ENCODE peak calls at places on chromosomes 1 and 21, in four cellular contexts. K is HEK293T, X is C1 segment of cervical spinal cord, J is GM12891. E is an unnamed sample.

GRCh38 chr1:236156512-236157208 is 14.3 kb downstream of the GPR137B start:
- DNase-seq in K (no peak), X (no peak), J (peak), E (no peak)

GRCh38 chr1:200432586-200432985 is 22.8 kb upstream of the ZNF281 start:
- DNase-seq in K (no peak), X (no peak), J (no peak), E (no peak)

GRCh38 chr1:54299037-54299436 is 99.1 kb downstream of the MRPL37 start:
- DNase-seq in K (no peak), X (no peak), J (no peak), E (no peak)

GRCh38 chr1:205421728-205422127 is at the start of gene LEMD1:
- DNase-seq in K (no peak), X (no peak), J (no peak), E (no peak)

GRCh38 chr1:168643152-168643551 is 66.7 kb downstream of the XCL1 start:
- DNase-seq in K (no peak), X (no peak), J (no peak), E (no peak)

GRCh38 chr21:45262041-45262581 is 25.6 kb downstream of the POFUT2 start:
- DNase-seq in K (no peak), X (no peak), J (no peak), E (no peak)

GRCh38 chr1:2444138-2444591 is 31.8 kb upstream of the PEX10 start:
- DNase-seq in K (no peak), X (no peak), J (no peak), E (no peak)

GRCh38 chr1:9877962-9878361 is 32.1 kb downstream of the CTNNBIP1 start:
- DNase-seq in K (no peak), X (no peak), J (no peak), E (no peak)

GRCh38 chr1:78254517-78254916 is 208.8 kb downstream of the GIPC2 start:
- DNase-seq in K (no peak), X (no peak), J (no peak), E (no peak)

GRCh38 chr1:213041443-213041842 is 9.6 kb upstream of the RPS6KC1 start:
- DNase-seq in K (no peak), X (no peak), J (no peak), E (no peak)